ENCODE peak calls at places on chromosomes 6 and 20, in eight cellular contexts. O is IMR-90, Y is uterus, G is keratinocyte, T is adrenal gland, X is GM12878, V is AG04450, E is psoas muscle. I is an unnamed sample.

GRCh38 chr6:168746013-168746412 is 305.0 kb downstream of the SMOC2 start:
- DNase-seq in O (no peak), Y (no peak), G (no peak), T (no peak), X (no peak), V (no peak), E (no peak), I (no peak)

GRCh38 chr6:849075-849506 is 156.2 kb upstream of the EXOC2 start:
- DNase-seq in O (no peak), Y (no peak), G (no peak), T (no peak), X (no peak), V (no peak), E (no peak), I (no peak)

GRCh38 chr6:119348308-119349040 is 1.1 kb downstream of the MAN1A1 start:
- DNase-seq in O (peak; percentile 29), Y (peak; percentile 31), G (no peak), T (no peak), X (no peak), V (no peak), E (peak; percentile 52), I (peak; percentile 75)

GRCh38 chr6:123208111-123208510 is 212.1 kb downstream of the CLVS2 start:
- DNase-seq in O (no peak), Y (no peak), G (no peak), T (no peak), X (no peak), V (no peak), E (no peak), I (no peak)

GRCh38 chr20:23157741-23158140 is 71.6 kb upstream of the CD93 start:
- DNase-seq in O (no peak), Y (no peak), G (no peak), T (no peak), X (no peak), V (no peak), E (no peak), I (peak; percentile 25)

GRCh38 chr20:15889073-15889923 is 684.0 kb downstream of the KIF16B start:
- DNase-seq in O (no peak), Y (no peak), G (no peak), T (no peak), X (no peak), V (no peak), E (no peak), I (no peak)

GRCh38 chr6:100260584-100260983 is 204.1 kb downstream of the SIM1 start:
- DNase-seq in O (peak; percentile 6), Y (no peak), G (no peak), T (no peak), X (no peak), V (no peak), E (no peak), I (no peak)

GRCh38 chr6:147058786-147059434 is 145.3 kb upstream of the STXBP5 start:
- DNase-seq in O (peak; percentile 6), Y (no peak), G (no peak), T (no peak), X (no peak), V (no peak), E (no peak), I (no peak)

GRCh38 chr6:44064089-44064947 is 62.9 kb downstream of the MRPL14 start:
- DNase-seq in O (peak; percentile 100), Y (peak; percentile 70), G (no peak), T (peak; percentile 90), X (no peak), V (peak; percentile 86), E (no peak), I (no peak)

GRCh38 chr6:98842489-98843180 is 8.3 kb downstream of the POU3F2 start:
- DNase-seq in O (no peak), Y (no peak), G (no peak), T (no peak), X (no peak), V (no peak), E (no peak), I (no peak)

GRCh38 chr20:16052406-16052805 is 520.8 kb downstream of the KIF16B start:
- DNase-seq in O (no peak), Y (no peak), G (no peak), T (no peak), X (no peak), V (no peak), E (no peak), I (no peak)

GRCh38 chr6:170446841-170447560 is 106.1 kb downstream of the PSMB1 start:
- DNase-seq in O (no peak), Y (no peak), G (no peak), T (peak; percentile 46), X (no peak), V (no peak), E (no peak), I (peak; percentile 58)

GRCh38 chr20:8094845-8095244 is 37.2 kb upstream of the PLCB1 start:
- DNase-seq in O (peak; percentile 56), Y (no peak), G (no peak), T (no peak), X (no peak), V (no peak), E (no peak), I (no peak)

GRCh38 chr6:164414695-164415094 is 894.7 kb downstream of the C6orf118 start:
- DNase-seq in O (no peak), Y (no peak), G (no peak), T (no peak), X (no peak), V (no peak), E (no peak), I (no peak)

GRCh38 chr6:133895573-133896343 is 6.8 kb downstream of the TCF21 start:
- DNase-seq in O (no peak), Y (peak; percentile 49), G (no peak), T (no peak), X (no peak), V (no peak), E (peak; percentile 58), I (no peak)

GRCh38 chr20:34527016-34527415 is 10.8 kb downstream of the DYNLRB1 start:
- DNase-seq in O (no peak), Y (no peak), G (no peak), T (peak; percentile 49), X (no peak), V (no peak), E (no peak), I (no peak)

GRCh38 chr20:63178889-63179751 is 36.8 kb downstream of the YTHDF1 start:
- DNase-seq in O (peak; percentile 4), Y (no peak), G (no peak), T (no peak), X (no peak), V (no peak), E (peak; percentile 69), I (no peak)

GRCh38 chr6:45709834-45710233 is 305.8 kb downstream of the CLIC5 start:
- DNase-seq in O (no peak), Y (no peak), G (no peak), T (no peak), X (peak; percentile 64), V (no peak), E (no peak), I (no peak)

DNA sequence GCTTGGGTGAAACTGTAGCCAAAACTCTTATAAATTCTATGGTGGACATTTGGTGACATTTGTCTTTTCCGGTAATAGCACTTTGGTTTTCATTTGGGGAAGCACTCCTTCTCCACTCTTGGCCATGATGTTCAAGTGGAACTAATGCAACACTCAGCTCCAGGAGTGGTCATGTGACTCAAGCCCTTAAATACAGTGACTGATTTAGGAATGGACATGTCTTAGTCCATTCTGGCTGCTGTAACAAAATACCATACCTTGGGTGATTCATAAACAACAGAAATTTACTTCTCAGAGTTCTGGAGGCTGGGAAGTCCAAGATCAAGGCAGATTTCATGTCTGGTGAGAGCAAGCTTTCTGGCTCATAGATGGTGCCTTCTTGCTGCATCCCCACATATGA is 10.8 kb upstream of the FKBP1A start:
- DNase-seq in O (no peak), Y (no peak), G (no peak), T (no peak), X (no peak), V (no peak), E (no peak), I (no peak)
- TF ChIP-seq CTCF in O (no peak), Y (no peak), G (no peak), T (no peak), X (no peak), V (no peak), E (no peak), I (no peak)

GRCh38 chr6:128554302-128554701 is 33.9 kb upstream of the PTPRK start:
- DNase-seq in O (no peak), Y (no peak), G (no peak), T (no peak), X (no peak), V (no peak), E (no peak), I (no peak)
- TF ChIP-seq CTCF in O (peak; percentile 6), Y (no peak), G (peak; percentile 42), T (no peak), X (no peak), V (peak; percentile 28), E (peak; percentile 29), I (peak; percentile 26)

GRCh38 chr20:33211817-33212424 is 5.2 kb upstream of the BPIFA3 start:
- DNase-seq in O (peak; percentile 33), Y (no peak), G (peak; percentile 4), T (peak; percentile 72), X (no peak), V (no peak), E (no peak), I (no peak)
- TF ChIP-seq CTCF in O (peak; percentile 23), Y (no peak), G (peak; percentile 74), T (peak; percentile 41), X (peak; percentile 55), V (peak; percentile 43), E (no peak), I (peak; percentile 76)

GRCh38 chr20:25003002-25003401 is 10.5 kb upstream of the APMAP start:
- DNase-seq in O (no peak), Y (no peak), G (no peak), T (no peak), X (no peak), V (no peak), E (no peak), I (no peak)

GRCh38 chr20:24998121-24998520 is 5.6 kb upstream of the APMAP start:
- DNase-seq in O (no peak), Y (no peak), G (no peak), T (peak; percentile 35), X (no peak), V (no peak), E (peak; percentile 19), I (peak; percentile 20)

GRCh38 chr20:24999568-24999967 is 7.0 kb upstream of the APMAP start:
- DNase-seq in O (no peak), Y (no peak), G (no peak), T (peak; percentile 39), X (no peak), V (no peak), E (peak; percentile 21), I (peak; percentile 24)

GRCh38 chr20:24998631-24999445 is 6.3 kb upstream of the APMAP start:
- DNase-seq in O (peak; percentile 4), Y (no peak), G (no peak), T (peak; percentile 36), X (no peak), V (no peak), E (peak; percentile 28), I (peak; percentile 24)

DNA sequence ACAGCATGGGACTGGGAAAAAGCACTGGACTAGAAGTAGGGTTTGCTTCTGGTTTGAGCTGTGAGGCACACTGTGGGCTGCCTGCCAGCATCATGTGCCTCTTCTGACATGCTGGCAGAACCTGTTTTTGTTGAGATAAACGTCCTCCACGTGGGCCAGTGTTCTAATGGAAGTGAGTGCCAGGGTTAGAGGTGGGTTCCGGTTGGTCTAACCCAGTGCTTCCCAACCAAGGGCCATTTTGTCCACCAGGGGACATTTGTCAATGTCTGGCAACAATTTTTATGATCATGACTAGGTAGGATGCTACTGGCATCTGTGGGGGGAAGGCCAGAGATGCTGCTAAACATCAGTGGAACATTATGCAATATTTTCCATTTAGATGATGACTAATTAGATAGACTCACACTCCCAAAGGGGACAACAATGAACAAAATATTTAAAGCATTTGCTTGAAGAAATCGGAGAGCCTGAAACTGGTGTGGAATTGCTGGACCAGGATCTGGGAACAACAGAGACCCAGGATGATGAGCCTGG is 7.8 kb upstream of the APMAP start:
- DNase-seq in O (peak; percentile 44), Y (peak; percentile 69), G (peak; percentile 48), T (peak; percentile 75), X (no peak), V (no peak), E (peak; percentile 80), I (peak; percentile 65)
- TF ChIP-seq CTCF in O (no peak), Y (no peak), G (peak; percentile 19), T (no peak), X (no peak), V (peak; percentile 8), E (peak; percentile 22), I (no peak)